ENCODE peak calls at places on chromosome 1, in ten cellular contexts. Y is upper lobe of right lung, T is psoas muscle, W is pancreas, E is GM13977, Q is fibroblast of pulmonary artery, B is HCT116, H is thoracic aorta, K is Calu3, J is kidney epithelial cell. I is an unnamed sample.

GRCh38 chr1:6037338-6037762 is 8.3 kb upstream of the KCNAB2 start:
- DNase-seq in B (no peak), J (no peak), H (no peak), W (peak; percentile 31), T (no peak), E (peak; percentile 69), K (no peak), Y (no peak), Q (peak; percentile 53), I (no peak)

GRCh38 chr1:167094690-167095089 is 815 bp downstream of the STYXL2 start:
- DNase-seq in H (peak; percentile 8), Y (no peak), Q (no peak), W (no peak), E (no peak), B (no peak), T (no peak), J (no peak), K (no peak), I (no peak)

GRCh38 chr1:172952541-172952940 is 98.2 kb downstream of the TNFSF18 start:
- DNase-seq in H (no peak), W (no peak), Y (no peak), J (no peak), T (no peak), B (no peak), K (no peak), Q (no peak), E (no peak), I (no peak)

GRCh38 chr1:224339422-224340033 is 9.6 kb upstream of the NVL start:
- DNase-seq in B (no peak), J (no peak), Y (no peak), H (no peak), T (no peak), E (no peak), Q (no peak), K (no peak), W (no peak), I (no peak)

GRCh38 chr1:160342520-160342919 is 530 bp downstream of the COPA start:
- DNase-seq in Q (peak; percentile 23), K (no peak), J (no peak), Y (no peak), H (no peak), E (no peak), T (no peak), B (no peak), W (no peak), I (no peak)

GRCh38 chr1:116508984-116509980 is 61.5 kb downstream of the CD58 start:
- DNase-seq in H (no peak), E (no peak), T (no peak), J (peak; percentile 74), Y (no peak), K (peak; percentile 41), Q (peak; percentile 85), W (no peak), B (peak; percentile 88), I (no peak)

GRCh38 chr1:115837762-115838421 is 3.0 kb downstream of the NHLH2 start:
- DNase-seq in Q (no peak), T (no peak), E (no peak), Y (peak; percentile 66), B (no peak), K (peak; percentile 13), W (peak; percentile 80), H (no peak), J (no peak), I (no peak)

GRCh38 chr1:23354260-23354659 is 10.2 kb upstream of the HNRNPR start:
- DNase-seq in E (no peak), W (no peak), K (no peak), H (no peak), Q (no peak), T (no peak), Y (no peak), B (no peak), J (no peak), I (no peak)

GRCh38 chr1:7808253-7808844 is 24.3 kb downstream of the PER3 start:
- DNase-seq in T (no peak), W (no peak), E (peak; percentile 40), J (peak; percentile 5), Q (peak; percentile 61), B (peak; percentile 37), K (no peak), H (no peak), Y (no peak), I (no peak)

GRCh38 chr1:239678181-239678580 is 291.8 kb downstream of the CHRM3 start:
- DNase-seq in T (no peak), B (no peak), E (no peak), H (no peak), J (no peak), K (no peak), Y (no peak), Q (no peak), W (no peak), I (no peak)

GRCh38 chr1:23567629-23567995 is 8.3 kb upstream of the ID3 start:
- DNase-seq in B (no peak), J (no peak), E (no peak), W (no peak), T (no peak), Y (no peak), Q (no peak), H (no peak), K (no peak), I (no peak)

GRCh38 chr1:111895456-111895855 is 94.0 kb downstream of the KCND3 start:
- DNase-seq in E (no peak), W (no peak), J (no peak), K (no peak), Q (no peak), H (no peak), Y (no peak), T (no peak), B (no peak), I (no peak)

DNA sequence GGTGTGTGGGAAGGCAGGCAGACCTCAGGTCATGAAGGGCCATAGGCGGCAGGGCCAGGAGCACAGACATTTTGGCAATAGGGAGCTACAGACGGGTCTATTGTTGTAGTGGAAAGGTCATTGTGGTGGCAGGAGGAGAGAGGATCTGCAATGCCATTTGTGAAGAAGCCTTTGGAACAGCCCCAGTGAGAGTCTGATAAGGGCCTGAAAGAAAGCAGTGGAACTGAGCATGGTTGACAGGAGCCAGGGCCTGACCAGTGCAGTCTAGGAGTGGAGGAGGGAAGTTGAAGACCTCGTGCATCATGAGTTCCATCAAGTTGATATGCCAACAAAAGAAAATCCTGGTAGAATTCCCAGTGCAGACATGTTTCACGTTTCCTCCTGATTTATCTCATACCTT is 65.5 kb downstream of the UCK2 start:
- DNase-seq in Q (no peak), E (no peak), W (no peak), J (no peak), B (no peak), H (no peak), Y (no peak), K (no peak), T (no peak), I (no peak)
- TF ChIP-seq CTCF in Q (no peak), E (no peak), W (no peak), J (no peak), B (no peak), H (no peak), Y (no peak), K (no peak), T (no peak), I (no peak)

DNA sequence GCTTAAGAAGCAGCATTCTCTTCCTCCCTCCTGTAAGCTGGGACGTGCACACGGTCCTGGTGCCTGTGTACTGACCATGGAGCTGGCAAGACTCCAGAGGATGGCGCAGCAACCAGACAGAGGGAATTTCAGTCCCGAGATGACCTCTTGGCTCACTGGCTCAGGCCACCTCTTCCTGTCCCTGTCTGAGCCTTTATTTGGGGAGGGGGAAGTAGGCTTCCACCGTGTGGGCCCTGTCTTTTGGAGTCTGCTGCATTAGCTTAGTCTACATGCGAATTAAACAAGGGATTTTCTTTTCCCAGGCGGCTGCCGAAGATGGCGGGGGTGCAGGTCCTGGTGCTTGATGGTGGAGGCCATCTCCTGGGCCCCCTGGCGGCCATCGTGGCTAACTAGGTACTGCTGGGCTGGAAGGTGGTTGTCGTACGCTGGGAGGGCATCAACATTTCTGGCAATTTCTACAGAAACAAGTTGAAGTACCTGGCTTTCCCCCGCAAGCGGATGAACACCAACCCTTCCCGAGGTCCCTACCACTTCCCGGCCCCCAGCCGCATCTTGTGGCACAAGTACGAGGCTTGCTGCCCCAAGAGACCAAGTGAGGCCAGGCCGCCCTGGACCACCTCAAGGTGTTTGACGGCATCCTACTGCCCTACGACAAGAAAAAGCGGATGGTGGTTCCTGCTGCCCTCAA is 10.2 kb downstream of the IL24 start:
- DNase-seq in J (no peak), B (no peak), T (peak; percentile 28), Y (no peak), W (no peak), K (peak; percentile 35), H (no peak), Q (no peak), E (no peak), I (no peak)
- TF ChIP-seq CTCF in J (peak; percentile 25), B (no peak), T (no peak), Y (no peak), W (no peak), K (peak; percentile 36), H (no peak), Q (peak; percentile 18), E (peak; percentile 6), I (peak; percentile 37)

DNA sequence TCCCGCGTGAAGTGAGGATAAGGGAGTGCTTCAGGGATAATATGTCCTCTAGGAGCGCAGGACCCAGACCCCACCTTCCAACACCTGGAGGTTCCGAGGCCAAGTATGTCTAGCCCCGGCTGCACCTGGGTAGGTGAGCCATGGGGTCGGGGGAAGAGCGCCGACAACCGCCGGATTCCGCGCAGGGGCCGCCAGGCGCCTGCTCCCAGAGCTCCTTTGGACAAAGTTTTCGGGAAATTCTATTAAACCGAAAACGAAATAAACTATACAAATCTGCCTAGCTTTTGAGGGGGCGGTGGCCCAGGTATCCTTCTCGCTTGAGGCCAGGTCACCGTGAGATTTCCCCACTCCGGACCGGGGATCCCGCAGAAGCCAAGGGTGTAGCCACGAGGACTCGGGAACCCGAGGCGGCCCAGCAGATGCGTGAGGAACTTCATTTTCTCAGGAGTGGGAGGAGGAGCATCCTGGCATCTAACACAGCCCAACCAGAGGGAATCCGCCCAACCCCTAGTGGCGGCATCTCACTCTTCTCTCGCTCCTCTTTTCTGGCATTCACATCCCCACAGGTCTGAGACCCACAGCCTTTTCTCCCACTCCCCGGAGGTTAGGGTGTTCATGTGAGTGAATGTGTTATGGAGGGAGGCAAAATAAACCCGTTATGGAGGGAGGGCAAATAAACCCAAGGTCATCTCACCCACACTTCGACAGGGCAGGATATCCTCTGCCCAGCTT is 2.3 kb upstream of the DMRTA2 start:
- DNase-seq in W (no peak), J (no peak), T (no peak), B (no peak), H (no peak), Y (no peak), Q (no peak), E (peak; percentile 52), K (no peak), I (no peak)
- TF ChIP-seq CTCF in W (no peak), J (peak; percentile 4), T (no peak), B (no peak), H (no peak), Y (no peak), Q (no peak), E (no peak), K (no peak), I (peak; percentile 36)

DNA sequence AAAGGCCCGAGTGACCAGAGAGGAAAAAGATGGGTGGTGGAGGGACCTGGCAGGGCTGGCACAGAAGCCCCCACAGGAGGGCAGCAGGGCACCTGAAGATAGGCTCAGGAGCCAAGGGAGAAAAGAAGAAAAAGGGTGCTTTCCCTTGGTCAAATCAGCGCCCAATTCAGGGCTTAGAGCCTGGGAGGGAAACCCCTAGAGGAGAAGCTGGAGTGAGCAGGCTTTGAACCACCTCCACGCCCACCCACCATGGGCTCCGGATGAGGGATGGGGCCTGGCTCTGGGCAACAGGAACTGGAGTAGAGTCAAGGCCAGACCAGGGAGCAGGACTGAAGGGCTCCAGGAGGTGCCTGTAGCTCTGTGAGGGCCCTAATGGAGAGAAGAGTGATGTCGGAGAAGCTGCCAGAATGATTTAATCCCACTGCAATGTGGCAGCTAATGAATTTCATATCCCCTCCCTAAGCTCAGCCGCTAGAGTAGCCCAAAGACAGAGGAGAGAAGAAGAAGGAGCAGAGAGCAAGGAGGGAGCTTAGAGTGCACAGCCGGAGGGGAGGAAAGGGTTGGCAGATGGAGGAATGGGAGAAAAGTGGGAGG is 12.0 kb upstream of the PRELP start:
- DNase-seq in J (no peak), K (no peak), B (no peak), Q (peak; percentile 33), E (no peak), W (no peak), T (no peak), H (no peak), Y (no peak), I (no peak)
- TF ChIP-seq CTCF in J (no peak), K (no peak), B (no peak), Q (no peak), E (peak; percentile 19), W (no peak), T (no peak), H (no peak), Y (no peak), I (peak; percentile 44)